ENCODE peak calls at places on chromosomes 2 and 18, in four cellular contexts. One of them, this sample, is unnamed.
A peak's percentile ranks its signal among the peaks of the same experiment; 100 is the strongest.

GRCh38 chr2:26560892-26561291 is 80.3 kb downstream of the CIB4 start:
- DNase-seq in activated naive CD8-positive, alpha-beta T cell treated with anti-CD3 and anti-CD28 coated beads, Interleukin-2, amount 50 U/mL, for 24 hours: no peak
- DNase-seq in iPS-NIHi11: no peak
- DNase-seq in activated effector memory CD4-positive, alpha-beta T cell treated with anti-CD3 and anti-CD28 coated beads, Interleukin-2, amount 50 U/mL, for 16 hours: peak; percentile 43
- DNase-seq in this sample: peak; percentile 18

GRCh38 chr2:182144039-182144779 is 158.6 kb downstream of the PPP1R1C start:
- DNase-seq in activated effector memory CD4-positive, alpha-beta T cell treated with anti-CD3 and anti-CD28 coated beads, Interleukin-2, amount 50 U/mL, for 16 hours: no peak
- DNase-seq in iPS-NIHi11: peak; percentile 21
- DNase-seq in activated naive CD8-positive, alpha-beta T cell treated with anti-CD3 and anti-CD28 coated beads, Interleukin-2, amount 50 U/mL, for 24 hours: no peak
- DNase-seq in this sample: no peak

GRCh38 chr2:25537526-25537925 is 135.9 kb downstream of the DTNB start:
- DNase-seq in activated effector memory CD4-positive, alpha-beta T cell treated with anti-CD3 and anti-CD28 coated beads, Interleukin-2, amount 50 U/mL, for 16 hours: no peak
- DNase-seq in iPS-NIHi11: no peak
- DNase-seq in activated naive CD8-positive, alpha-beta T cell treated with anti-CD3 and anti-CD28 coated beads, Interleukin-2, amount 50 U/mL, for 24 hours: no peak
- DNase-seq in this sample: no peak

GRCh38 chr2:196075196-196075595 is 6.6 kb upstream of the DNAH7 start:
- DNase-seq in iPS-NIHi11: no peak
- DNase-seq in activated naive CD8-positive, alpha-beta T cell treated with anti-CD3 and anti-CD28 coated beads, Interleukin-2, amount 50 U/mL, for 24 hours: no peak
- DNase-seq in activated effector memory CD4-positive, alpha-beta T cell treated with anti-CD3 and anti-CD28 coated beads, Interleukin-2, amount 50 U/mL, for 16 hours: no peak
- DNase-seq in this sample: no peak

GRCh38 chr2:239055756-239056493 is 208.0 kb downstream of the TWIST2 start:
- DNase-seq in activated naive CD8-positive, alpha-beta T cell treated with anti-CD3 and anti-CD28 coated beads, Interleukin-2, amount 50 U/mL, for 24 hours: no peak
- DNase-seq in iPS-NIHi11: no peak
- DNase-seq in activated effector memory CD4-positive, alpha-beta T cell treated with anti-CD3 and anti-CD28 coated beads, Interleukin-2, amount 50 U/mL, for 16 hours: no peak
- DNase-seq in this sample: peak; percentile 64

GRCh38 chr2:44560352-44560751 is 198.6 kb downstream of the CAMKMT start:
- DNase-seq in activated naive CD8-positive, alpha-beta T cell treated with anti-CD3 and anti-CD28 coated beads, Interleukin-2, amount 50 U/mL, for 24 hours: peak; percentile 38
- DNase-seq in iPS-NIHi11: no peak
- DNase-seq in activated effector memory CD4-positive, alpha-beta T cell treated with anti-CD3 and anti-CD28 coated beads, Interleukin-2, amount 50 U/mL, for 16 hours: no peak
- DNase-seq in this sample: no peak

GRCh38 chr2:154952346-154953010 is 254.0 kb downstream of the KCNJ3 start:
- DNase-seq in iPS-NIHi11: peak; percentile 34
- DNase-seq in activated effector memory CD4-positive, alpha-beta T cell treated with anti-CD3 and anti-CD28 coated beads, Interleukin-2, amount 50 U/mL, for 16 hours: no peak
- DNase-seq in activated naive CD8-positive, alpha-beta T cell treated with anti-CD3 and anti-CD28 coated beads, Interleukin-2, amount 50 U/mL, for 24 hours: no peak
- DNase-seq in this sample: no peak

GRCh38 chr2:190802810-190803209 is 77.8 kb upstream of the GLS start:
- DNase-seq in activated effector memory CD4-positive, alpha-beta T cell treated with anti-CD3 and anti-CD28 coated beads, Interleukin-2, amount 50 U/mL, for 16 hours: no peak
- DNase-seq in iPS-NIHi11: no peak
- DNase-seq in activated naive CD8-positive, alpha-beta T cell treated with anti-CD3 and anti-CD28 coated beads, Interleukin-2, amount 50 U/mL, for 24 hours: no peak
- DNase-seq in this sample: no peak

GRCh38 chr2:113925884-113926283 is 36.0 kb downstream of the ACTR3 start:
- DNase-seq in activated effector memory CD4-positive, alpha-beta T cell treated with anti-CD3 and anti-CD28 coated beads, Interleukin-2, amount 50 U/mL, for 16 hours: no peak
- DNase-seq in activated naive CD8-positive, alpha-beta T cell treated with anti-CD3 and anti-CD28 coated beads, Interleukin-2, amount 50 U/mL, for 24 hours: no peak
- DNase-seq in iPS-NIHi11: no peak
- DNase-seq in this sample: no peak

GRCh38 chr2:222088561-222088960 is 210.2 kb downstream of the PAX3 start:
- DNase-seq in activated effector memory CD4-positive, alpha-beta T cell treated with anti-CD3 and anti-CD28 coated beads, Interleukin-2, amount 50 U/mL, for 16 hours: no peak
- DNase-seq in iPS-NIHi11: no peak
- DNase-seq in activated naive CD8-positive, alpha-beta T cell treated with anti-CD3 and anti-CD28 coated beads, Interleukin-2, amount 50 U/mL, for 24 hours: no peak
- DNase-seq in this sample: no peak

GRCh38 chr2:85435220-85435958 is 16.9 kb downstream of the SH2D6 start:
- DNase-seq in activated naive CD8-positive, alpha-beta T cell treated with anti-CD3 and anti-CD28 coated beads, Interleukin-2, amount 50 U/mL, for 24 hours: no peak
- DNase-seq in activated effector memory CD4-positive, alpha-beta T cell treated with anti-CD3 and anti-CD28 coated beads, Interleukin-2, amount 50 U/mL, for 16 hours: no peak
- DNase-seq in iPS-NIHi11: no peak
- DNase-seq in this sample: no peak

GRCh38 chr2:109670556-109671411 is 56.6 kb downstream of the SOWAHC start:
- DNase-seq in activated effector memory CD4-positive, alpha-beta T cell treated with anti-CD3 and anti-CD28 coated beads, Interleukin-2, amount 50 U/mL, for 16 hours: no peak
- DNase-seq in activated naive CD8-positive, alpha-beta T cell treated with anti-CD3 and anti-CD28 coated beads, Interleukin-2, amount 50 U/mL, for 24 hours: no peak
- DNase-seq in iPS-NIHi11: no peak
- DNase-seq in this sample: no peak

GRCh38 chr2:43071629-43072550 is 154.5 kb downstream of the ZFP36L2 start:
- DNase-seq in iPS-NIHi11: peak; percentile 10
- DNase-seq in activated effector memory CD4-positive, alpha-beta T cell treated with anti-CD3 and anti-CD28 coated beads, Interleukin-2, amount 50 U/mL, for 16 hours: peak; percentile 31
- DNase-seq in activated naive CD8-positive, alpha-beta T cell treated with anti-CD3 and anti-CD28 coated beads, Interleukin-2, amount 50 U/mL, for 24 hours: no peak
- DNase-seq in this sample: peak; percentile 61

GRCh38 chr2:168705534-168706470 is 96.6 kb upstream of the NOSTRIN start:
- DNase-seq in iPS-NIHi11: no peak
- DNase-seq in activated effector memory CD4-positive, alpha-beta T cell treated with anti-CD3 and anti-CD28 coated beads, Interleukin-2, amount 50 U/mL, for 16 hours: no peak
- DNase-seq in activated naive CD8-positive, alpha-beta T cell treated with anti-CD3 and anti-CD28 coated beads, Interleukin-2, amount 50 U/mL, for 24 hours: no peak
- DNase-seq in this sample: no peak

GRCh38 chr2:85933753-85934594 is 45.2 kb upstream of the ST3GAL5 start:
- DNase-seq in activated effector memory CD4-positive, alpha-beta T cell treated with anti-CD3 and anti-CD28 coated beads, Interleukin-2, amount 50 U/mL, for 16 hours: no peak
- DNase-seq in activated naive CD8-positive, alpha-beta T cell treated with anti-CD3 and anti-CD28 coated beads, Interleukin-2, amount 50 U/mL, for 24 hours: no peak
- DNase-seq in iPS-NIHi11: no peak
- DNase-seq in this sample: no peak

GRCh38 chr2:10169053-10169578 is 46.6 kb downstream of the RRM2 start:
- DNase-seq in activated naive CD8-positive, alpha-beta T cell treated with anti-CD3 and anti-CD28 coated beads, Interleukin-2, amount 50 U/mL, for 24 hours: no peak
- DNase-seq in activated effector memory CD4-positive, alpha-beta T cell treated with anti-CD3 and anti-CD28 coated beads, Interleukin-2, amount 50 U/mL, for 16 hours: no peak
- DNase-seq in iPS-NIHi11: no peak
- DNase-seq in this sample: peak; percentile 6

GRCh38 chr2:145653553-145653952 is 1133.6 kb upstream of the ZEB2 start:
- DNase-seq in iPS-NIHi11: no peak
- DNase-seq in activated naive CD8-positive, alpha-beta T cell treated with anti-CD3 and anti-CD28 coated beads, Interleukin-2, amount 50 U/mL, for 24 hours: no peak
- DNase-seq in activated effector memory CD4-positive, alpha-beta T cell treated with anti-CD3 and anti-CD28 coated beads, Interleukin-2, amount 50 U/mL, for 16 hours: no peak
- DNase-seq in this sample: no peak

GRCh38 chr18:61127714-61128485 is 205.3 kb upstream of the CDH20 start:
- DNase-seq in iPS-NIHi11: peak; percentile 11
- DNase-seq in activated naive CD8-positive, alpha-beta T cell treated with anti-CD3 and anti-CD28 coated beads, Interleukin-2, amount 50 U/mL, for 24 hours: no peak
- DNase-seq in activated effector memory CD4-positive, alpha-beta T cell treated with anti-CD3 and anti-CD28 coated beads, Interleukin-2, amount 50 U/mL, for 16 hours: no peak
- DNase-seq in this sample: no peak

GRCh38 chr2:105604938-105605337 is 139.8 kb upstream of the NCK2 start:
- DNase-seq in activated effector memory CD4-positive, alpha-beta T cell treated with anti-CD3 and anti-CD28 coated beads, Interleukin-2, amount 50 U/mL, for 16 hours: no peak
- DNase-seq in iPS-NIHi11: no peak
- DNase-seq in activated naive CD8-positive, alpha-beta T cell treated with anti-CD3 and anti-CD28 coated beads, Interleukin-2, amount 50 U/mL, for 24 hours: no peak
- DNase-seq in this sample: no peak

GRCh38 chr2:207097278-207097677 is 68.5 kb downstream of the KLF7 start:
- DNase-seq in activated naive CD8-positive, alpha-beta T cell treated with anti-CD3 and anti-CD28 coated beads, Interleukin-2, amount 50 U/mL, for 24 hours: no peak
- DNase-seq in activated effector memory CD4-positive, alpha-beta T cell treated with anti-CD3 and anti-CD28 coated beads, Interleukin-2, amount 50 U/mL, for 16 hours: no peak
- DNase-seq in iPS-NIHi11: no peak
- DNase-seq in this sample: no peak

GRCh38 chr2:240463866-240464481 is 28.5 kb downstream of the GPC1 start:
- DNase-seq in activated effector memory CD4-positive, alpha-beta T cell treated with anti-CD3 and anti-CD28 coated beads, Interleukin-2, amount 50 U/mL, for 16 hours: no peak
- DNase-seq in iPS-NIHi11: no peak
- DNase-seq in activated naive CD8-positive, alpha-beta T cell treated with anti-CD3 and anti-CD28 coated beads, Interleukin-2, amount 50 U/mL, for 24 hours: no peak
- DNase-seq in this sample: peak; percentile 69

GRCh38 chr2:238938460-238939055 is 90.7 kb downstream of the TWIST2 start:
- DNase-seq in activated effector memory CD4-positive, alpha-beta T cell treated with anti-CD3 and anti-CD28 coated beads, Interleukin-2, amount 50 U/mL, for 16 hours: no peak
- DNase-seq in activated naive CD8-positive, alpha-beta T cell treated with anti-CD3 and anti-CD28 coated beads, Interleukin-2, amount 50 U/mL, for 24 hours: no peak
- DNase-seq in iPS-NIHi11: no peak
- DNase-seq in this sample: peak; percentile 66

GRCh38 chr2:129975016-129975774 is 4.3 kb upstream of the RAB6C start:
- DNase-seq in activated naive CD8-positive, alpha-beta T cell treated with anti-CD3 and anti-CD28 coated beads, Interleukin-2, amount 50 U/mL, for 24 hours: no peak
- DNase-seq in iPS-NIHi11: no peak
- DNase-seq in activated effector memory CD4-positive, alpha-beta T cell treated with anti-CD3 and anti-CD28 coated beads, Interleukin-2, amount 50 U/mL, for 16 hours: no peak
- DNase-seq in this sample: no peak

GRCh38 chr2:112633708-112634107 is 12.0 kb upstream of the SLC20A1 start:
- DNase-seq in activated effector memory CD4-positive, alpha-beta T cell treated with anti-CD3 and anti-CD28 coated beads, Interleukin-2, amount 50 U/mL, for 16 hours: peak; percentile 33
- DNase-seq in iPS-NIHi11: no peak
- DNase-seq in activated naive CD8-positive, alpha-beta T cell treated with anti-CD3 and anti-CD28 coated beads, Interleukin-2, amount 50 U/mL, for 24 hours: no peak
- DNase-seq in this sample: no peak

GRCh38 chr2:25103287-25103871 is 61.5 kb downstream of the EFR3B start:
- DNase-seq in activated effector memory CD4-positive, alpha-beta T cell treated with anti-CD3 and anti-CD28 coated beads, Interleukin-2, amount 50 U/mL, for 16 hours: no peak
- DNase-seq in iPS-NIHi11: no peak
- DNase-seq in activated naive CD8-positive, alpha-beta T cell treated with anti-CD3 and anti-CD28 coated beads, Interleukin-2, amount 50 U/mL, for 24 hours: no peak
- DNase-seq in this sample: no peak

GRCh38 chr2:42513252-42513918 is 19.6 kb upstream of the KCNG3 start:
- DNase-seq in iPS-NIHi11: peak; percentile 75
- DNase-seq in activated naive CD8-positive, alpha-beta T cell treated with anti-CD3 and anti-CD28 coated beads, Interleukin-2, amount 50 U/mL, for 24 hours: no peak
- DNase-seq in activated effector memory CD4-positive, alpha-beta T cell treated with anti-CD3 and anti-CD28 coated beads, Interleukin-2, amount 50 U/mL, for 16 hours: no peak
- DNase-seq in this sample: no peak

GRCh38 chr18:47415888-47416287 is 164.4 kb upstream of the SKOR2 start:
- DNase-seq in iPS-NIHi11: no peak
- DNase-seq in activated effector memory CD4-positive, alpha-beta T cell treated with anti-CD3 and anti-CD28 coated beads, Interleukin-2, amount 50 U/mL, for 16 hours: no peak
- DNase-seq in activated naive CD8-positive, alpha-beta T cell treated with anti-CD3 and anti-CD28 coated beads, Interleukin-2, amount 50 U/mL, for 24 hours: no peak
- DNase-seq in this sample: no peak

GRCh38 chr2:67524236-67524635 is 127.1 kb downstream of the ETAA1 start:
- DNase-seq in iPS-NIHi11: no peak
- DNase-seq in activated naive CD8-positive, alpha-beta T cell treated with anti-CD3 and anti-CD28 coated beads, Interleukin-2, amount 50 U/mL, for 24 hours: no peak
- DNase-seq in activated effector memory CD4-positive, alpha-beta T cell treated with anti-CD3 and anti-CD28 coated beads, Interleukin-2, amount 50 U/mL, for 16 hours: no peak
- DNase-seq in this sample: no peak

GRCh38 chr2:40511661-40512213 is 59.8 kb upstream of the SLC8A1 start:
- DNase-seq in activated naive CD8-positive, alpha-beta T cell treated with anti-CD3 and anti-CD28 coated beads, Interleukin-2, amount 50 U/mL, for 24 hours: no peak
- DNase-seq in iPS-NIHi11: no peak
- DNase-seq in activated effector memory CD4-positive, alpha-beta T cell treated with anti-CD3 and anti-CD28 coated beads, Interleukin-2, amount 50 U/mL, for 16 hours: no peak
- DNase-seq in this sample: no peak

GRCh38 chr2:11869423-11869991 is 123.1 kb downstream of the LPIN1 start:
- DNase-seq in activated effector memory CD4-positive, alpha-beta T cell treated with anti-CD3 and anti-CD28 coated beads, Interleukin-2, amount 50 U/mL, for 16 hours: peak; percentile 24
- DNase-seq in activated naive CD8-positive, alpha-beta T cell treated with anti-CD3 and anti-CD28 coated beads, Interleukin-2, amount 50 U/mL, for 24 hours: no peak
- DNase-seq in iPS-NIHi11: no peak
- DNase-seq in this sample: peak; percentile 13

GRCh38 chr18:42363446-42363845 is 408.4 kb downstream of the PIK3C3 start:
- DNase-seq in activated effector memory CD4-positive, alpha-beta T cell treated with anti-CD3 and anti-CD28 coated beads, Interleukin-2, amount 50 U/mL, for 16 hours: no peak
- DNase-seq in iPS-NIHi11: no peak
- DNase-seq in activated naive CD8-positive, alpha-beta T cell treated with anti-CD3 and anti-CD28 coated beads, Interleukin-2, amount 50 U/mL, for 24 hours: no peak
- DNase-seq in this sample: no peak

GRCh38 chr18:7607535-7608173 is 40.5 kb downstream of the PTPRM start:
- DNase-seq in activated naive CD8-positive, alpha-beta T cell treated with anti-CD3 and anti-CD28 coated beads, Interleukin-2, amount 50 U/mL, for 24 hours: no peak
- DNase-seq in iPS-NIHi11: no peak
- DNase-seq in activated effector memory CD4-positive, alpha-beta T cell treated with anti-CD3 and anti-CD28 coated beads, Interleukin-2, amount 50 U/mL, for 16 hours: no peak
- DNase-seq in this sample: no peak

GRCh38 chr18:50602466-50602865 is 42.6 kb downstream of the MAPK4 start:
- DNase-seq in iPS-NIHi11: no peak
- DNase-seq in activated naive CD8-positive, alpha-beta T cell treated with anti-CD3 and anti-CD28 coated beads, Interleukin-2, amount 50 U/mL, for 24 hours: no peak
- DNase-seq in activated effector memory CD4-positive, alpha-beta T cell treated with anti-CD3 and anti-CD28 coated beads, Interleukin-2, amount 50 U/mL, for 16 hours: no peak
- DNase-seq in this sample: no peak

GRCh38 chr2:76154981-76155380 is 444.3 kb upstream of the GCFC2 start:
- DNase-seq in iPS-NIHi11: no peak
- DNase-seq in activated naive CD8-positive, alpha-beta T cell treated with anti-CD3 and anti-CD28 coated beads, Interleukin-2, amount 50 U/mL, for 24 hours: no peak
- DNase-seq in activated effector memory CD4-positive, alpha-beta T cell treated with anti-CD3 and anti-CD28 coated beads, Interleukin-2, amount 50 U/mL, for 16 hours: no peak
- DNase-seq in this sample: no peak

GRCh38 chr2:65434592-65435241 is 2.3 kb upstream of the SPRED2 start:
- DNase-seq in activated naive CD8-positive, alpha-beta T cell treated with anti-CD3 and anti-CD28 coated beads, Interleukin-2, amount 50 U/mL, for 24 hours: no peak
- DNase-seq in iPS-NIHi11: no peak
- DNase-seq in activated effector memory CD4-positive, alpha-beta T cell treated with anti-CD3 and anti-CD28 coated beads, Interleukin-2, amount 50 U/mL, for 16 hours: no peak
- DNase-seq in this sample: no peak

This sample was measured in spleen.